ENCODE peak calls at places on chromosomes 11 and 22, in four cellular contexts. K, V, S and U are unnamed samples.
A peak's percentile ranks its signal among the peaks of the same experiment; 100 is the strongest.

GRCh38 chr11:118163494-118163893 is 10.9 kb upstream of the SCN4B start:
- DNase-seq in K (no peak), V (no peak), S (no peak), U (no peak)

GRCh38 chr11:128776434-128777284 is 82.8 kb downstream of the FLI1 start:
- DNase-seq in K (no peak), V (peak; percentile 57), S (no peak), U (peak; percentile 26)

GRCh38 chr11:23113887-23114216 is 253.6 kb upstream of the CCDC179 start:
- DNase-seq in K (no peak), V (no peak), S (no peak), U (no peak)

GRCh38 chr11:98549571-98549970 is 471.2 kb upstream of the CNTN5 start:
- DNase-seq in K (no peak), V (no peak), S (no peak), U (no peak)

GRCh38 chr22:35517207-35517606 is 23.4 kb upstream of the RASD2 start:
- DNase-seq in K (no peak), V (no peak), S (no peak), U (no peak)

GRCh38 chr11:85236211-85236610 is 390.9 kb downstream of the DLG2 start:
- DNase-seq in K (no peak), V (no peak), S (no peak), U (no peak)

GRCh38 chr11:24386551-24387404 is 110.1 kb upstream of the LUZP2 start:
- DNase-seq in K (peak; percentile 12), V (no peak), S (no peak), U (peak; percentile 7)

GRCh38 chr11:3886985-3887384 is 31.5 kb downstream of the STIM1 start:
- DNase-seq in K (peak; percentile 44), V (no peak), S (no peak), U (no peak)

GRCh38 chr11:95913830-95914229 is 10.1 kb downstream of the MTMR2 start:
- DNase-seq in K (no peak), V (no peak), S (no peak), U (no peak)

GRCh38 chr11:63961608-63962412 is 12.6 kb upstream of the COX8A start:
- DNase-seq in K (peak; percentile 46), V (peak; percentile 25), S (no peak), U (no peak)

GRCh38 chr11:69375316-69376154 is 81.6 kb downstream of the MYEOV start:
- DNase-seq in K (no peak), V (no peak), S (no peak), U (no peak)

GRCh38 chr11:92225563-92226308 is 1.1 kb downstream of the FAT3 start:
- DNase-seq in K (no peak), V (no peak), S (no peak), U (peak; percentile 25)

GRCh38 chr11:64237484-64237951 is 3.1 kb downstream of the VEGFB start:
- DNase-seq in K (peak; percentile 87), V (no peak), S (no peak), U (no peak)

GRCh38 chr11:1449516-1450270 is 36.9 kb downstream of the MOB2 start:
- DNase-seq in K (no peak), V (no peak), S (no peak), U (no peak)

GRCh38 chr22:25494774-25495173 is 69.7 kb upstream of the GRK3 start:
- DNase-seq in K (no peak), V (peak; percentile 14), S (peak; percentile 72), U (no peak)

GRCh38 chr22:42389137-42389536 is 43.1 kb downstream of the NFAM1 start:
- DNase-seq in K (no peak), V (no peak), S (no peak), U (no peak)

GRCh38 chr11:1852885-1853284 is at the start of gene LSP1:
- DNase-seq in K (no peak), V (no peak), S (peak; percentile 92), U (no peak)

GRCh38 chr11:28858076-28858475 is 749.9 kb downstream of the METTL15 start:
- DNase-seq in K (no peak), V (no peak), S (no peak), U (no peak)

GRCh38 chr11:4087551-4087950 is 7.0 kb upstream of the RRM1 start:
- DNase-seq in K (no peak), V (no peak), S (no peak), U (no peak)

GRCh38 chr22:50674606-50675552 is 2.3 kb downstream of the SHANK3 start:
- DNase-seq in K (peak; percentile 32), V (peak; percentile 14), S (no peak), U (peak; percentile 84)

GRCh38 chr22:33666661-33667619 is 253.3 kb downstream of the LARGE1 start:
- DNase-seq in K (no peak), V (no peak), S (peak; percentile 1), U (no peak)

GRCh38 chr11:75140269-75141138 is 10.4 kb upstream of the SLCO2B1 start:
- DNase-seq in K (peak; percentile 47), V (peak; percentile 72), S (peak; percentile 12), U (peak; percentile 82)

GRCh38 chr22:37147186-37147990 is 2.3 kb downstream of the IL2RB start:
- DNase-seq in K (no peak), V (no peak), S (no peak), U (no peak)

GRCh38 chr22:22400964-22401363 is 107.6 kb downstream of the ZNF280B start:
- DNase-seq in K (no peak), V (no peak), S (no peak), U (no peak)

GRCh38 chr22:46613606-46613997 is 6.6 kb upstream of the GRAMD4 start:
- DNase-seq in K (no peak), V (no peak), S (peak; percentile 28), U (no peak)

GRCh38 chr11:128687321-128687720 is 6.6 kb upstream of the FLI1 start:
- DNase-seq in K (no peak), V (peak; percentile 5), S (no peak), U (no peak)

GRCh38 chr11:111977141-111978027 is 40.2 kb downstream of the DIXDC1 start:
- DNase-seq in K (no peak), V (no peak), S (no peak), U (peak; percentile 63)

GRCh38 chr11:120710354-120711187 is 199.0 kb downstream of the GRIK4 start:
- DNase-seq in K (peak; percentile 89), V (no peak), S (no peak), U (no peak)

GRCh38 chr11:131397666-131398065 is 27.3 kb downstream of the NTM start:
- DNase-seq in K (no peak), V (no peak), S (no peak), U (no peak)

GRCh38 chr11:131389582-131389981 is 19.2 kb downstream of the NTM start:
- DNase-seq in K (no peak), V (no peak), S (no peak), U (no peak)

GRCh38 chr11:131391161-131391560 is 20.7 kb downstream of the NTM start:
- DNase-seq in K (no peak), V (no peak), S (no peak), U (no peak)

DNA sequence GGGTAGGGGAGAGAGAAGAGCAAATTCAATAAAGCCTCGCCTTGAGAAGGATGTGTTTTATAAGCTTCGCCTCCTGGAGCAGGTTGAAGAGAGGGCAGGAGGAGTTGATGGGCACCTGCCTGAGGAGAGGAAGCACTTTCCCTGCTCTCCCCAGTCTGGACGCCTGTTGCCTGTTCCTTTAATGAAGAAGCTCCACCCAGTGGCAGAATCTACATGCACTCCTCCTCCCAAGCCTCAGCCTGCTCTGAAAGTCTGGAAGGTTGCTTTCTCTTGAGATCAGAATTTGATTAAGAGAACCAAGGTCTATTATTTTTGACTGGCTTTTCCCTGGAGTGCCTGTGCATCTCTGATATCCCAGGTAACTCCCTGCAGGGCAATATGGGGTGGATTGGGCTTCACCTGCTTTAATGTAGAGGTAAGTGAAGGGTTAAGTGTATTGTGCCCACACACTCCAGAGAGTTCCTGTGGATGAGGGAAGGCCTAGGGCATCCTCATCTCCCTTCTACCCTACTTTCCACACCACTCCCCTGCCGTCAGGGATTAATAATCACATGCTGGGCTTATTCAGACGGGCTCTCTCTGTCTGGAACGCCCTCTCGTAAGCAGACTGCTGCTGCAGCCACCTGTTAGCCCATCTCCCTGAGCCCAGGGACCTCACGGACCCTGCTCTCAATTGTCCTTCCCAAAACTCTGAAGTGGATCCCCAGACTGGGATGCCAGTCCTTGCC is 22.3 kb downstream of the NTM start:
- DNase-seq in K (no peak), V (peak; percentile 2), S (no peak), U (no peak)
- TF ChIP-seq SP1 in K (no peak), V (no peak), S (no peak), U (no peak)

DNA sequence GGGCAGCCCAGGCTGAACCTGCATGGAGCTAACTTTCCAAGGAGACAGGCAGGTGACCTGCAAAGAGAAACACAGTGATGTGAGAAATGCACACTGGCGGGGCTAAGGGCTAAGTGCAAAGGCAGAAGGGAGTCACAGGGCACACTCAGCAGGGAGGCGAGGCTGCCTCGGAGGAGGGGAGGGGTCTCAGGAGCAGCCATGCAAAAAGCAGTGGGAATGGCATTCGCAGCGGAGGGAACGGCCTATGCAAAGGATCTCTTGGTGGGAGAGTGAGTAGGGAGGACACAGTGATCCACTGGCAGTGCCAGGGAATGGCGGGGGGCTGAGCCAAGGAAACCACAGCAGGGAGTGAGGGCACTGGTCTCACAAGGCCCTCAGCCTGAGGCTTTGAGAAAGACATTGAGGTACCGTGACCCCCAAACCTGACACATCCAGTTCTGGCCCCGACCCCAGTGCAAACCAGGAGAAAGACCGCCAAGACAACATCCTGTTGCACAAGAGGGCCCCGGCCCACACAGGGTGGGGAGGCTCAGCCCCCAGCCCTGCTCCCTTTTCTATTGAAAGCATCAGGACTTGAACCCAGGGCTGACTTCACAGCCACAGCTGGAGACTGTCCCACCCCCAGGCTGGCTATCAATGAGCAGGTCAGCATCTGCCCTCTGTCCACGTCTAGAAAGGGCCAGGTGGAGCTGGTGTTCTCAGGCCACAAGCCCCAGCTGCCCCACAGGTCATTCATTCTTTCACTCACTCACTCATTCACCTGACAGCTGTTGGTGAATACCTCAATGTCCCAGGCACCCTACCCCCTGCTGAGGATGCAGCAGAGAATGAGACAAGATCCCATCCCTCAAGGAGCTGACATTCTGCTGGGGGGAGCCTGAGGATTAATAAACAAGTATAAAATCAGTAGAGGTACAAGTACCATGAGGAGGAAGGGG is 50.7 kb downstream of the IGLL1 start:
- DNase-seq in K (no peak), V (no peak), S (no peak), U (no peak)
- TF ChIP-seq TARDBP in K (no peak), V (no peak), S (no peak), U (no peak)

GRCh38 chr22:45033136-45033535 is 23.3 kb upstream of the PHF21B start:
- DNase-seq in K (no peak), V (no peak), S (no peak), U (no peak)
- TF ChIP-seq SP1 in K (no peak), V (no peak), S (no peak), U (no peak)

DNA sequence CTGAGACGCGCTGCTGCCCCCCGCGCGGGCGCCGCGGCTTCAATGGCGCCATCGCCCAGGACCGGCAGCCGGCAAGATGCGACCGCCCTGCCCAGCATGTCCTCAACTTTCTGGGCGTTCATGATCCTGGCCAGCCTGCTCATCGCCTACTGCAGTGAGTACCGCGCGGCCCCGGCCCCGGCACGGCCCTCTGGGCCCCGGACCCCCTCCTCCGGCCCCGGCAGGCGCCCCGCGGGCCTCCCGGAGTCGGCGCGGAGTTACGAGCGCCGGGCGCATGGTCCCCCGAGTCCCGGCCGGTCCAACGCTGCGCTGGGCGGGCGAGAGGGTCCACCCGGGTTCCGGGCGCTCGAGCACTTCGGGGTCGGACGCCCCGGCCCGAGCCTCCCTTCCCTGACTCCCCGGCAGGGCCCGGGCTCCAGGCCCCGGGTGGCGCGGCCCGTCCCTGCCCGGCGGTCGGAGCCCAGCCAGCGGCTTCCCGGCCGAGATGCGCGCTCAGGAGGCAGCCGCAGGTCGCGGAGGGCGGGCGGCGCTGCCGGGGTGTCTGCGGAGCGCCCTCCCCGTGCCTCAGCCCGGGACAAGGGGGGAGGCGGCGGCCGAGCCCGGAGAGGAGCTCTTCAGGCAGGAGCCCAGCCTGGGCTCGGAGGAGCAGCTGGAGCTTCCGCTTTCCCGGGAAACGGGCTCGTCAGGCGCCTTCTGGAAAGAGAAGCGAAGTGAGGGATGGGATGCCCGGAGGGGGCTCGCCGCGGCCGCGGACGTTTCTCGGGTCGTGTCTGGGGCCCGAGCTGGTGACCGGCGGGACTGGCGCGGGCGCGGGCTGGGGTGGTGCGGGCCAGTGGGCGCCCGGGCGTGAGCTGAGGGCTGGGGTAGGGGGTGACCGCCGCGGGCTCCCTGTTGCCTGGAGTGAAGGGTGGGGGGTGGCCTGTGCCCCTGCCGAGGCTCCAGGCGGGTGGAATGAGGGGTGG is 1337.8 kb downstream of the BRD1 start:
- DNase-seq in K (no peak), V (no peak), S (no peak), U (no peak)
- TF ChIP-seq TARDBP in K (no peak), V (no peak), S (no peak), U (no peak)